ENCODE peak calls at places on chromosomes 6 and 20, in six cellular contexts. X is GM12878, O is upper lobe of left lung, P is A549, A is K562, G is HepG2. S is an unnamed sample. For H3K4me1, the result is how much of the 10 kb centered on the place peaks cover.

GRCh38 chr6:37106982-37107453 is 62.9 kb upstream of the PIM1 start:
- ATAC-seq in X (no peak), O (no peak), P (no peak), A (no peak), G (no peak), S (no peak)

GRCh38 chr6:114997813-114998292 is 655.0 kb upstream of the HS3ST5 start:
- ATAC-seq in X (peak), O (no peak), P (no peak), A (no peak), G (no peak), S (no peak)

GRCh38 chr6:111757342-111757741 is 115.9 kb downstream of the FYN start:
- ATAC-seq in X (no peak), O (no peak), P (no peak), A (no peak), G (no peak), S (peak)

GRCh38 chr6:29791786-29792122 is 35.9 kb upstream of the HLA-G start:
- ATAC-seq in X (no peak), O (peak), P (no peak), A (no peak), G (no peak), S (peak)

GRCh38 chr6:111850288-111850937 is 22.8 kb downstream of the FYN start:
- ATAC-seq in X (peak), O (peak), P (no peak), A (no peak), G (no peak), S (no peak)

GRCh38 chr20:25315418-25316210 is 67.7 kb downstream of the PYGB start:
- ATAC-seq in X (no peak), O (no peak), P (peak), A (no peak), G (no peak), S (no peak)

GRCh38 chr6:36098920-36099647 is 31.2 kb upstream of the MAPK13 start:
- ATAC-seq in X (no peak), O (no peak), P (no peak), A (peak), G (no peak), S (no peak)

GRCh38 chr6:67131827-67132226 is 1424.8 kb upstream of the EYS start:
- ATAC-seq in X (no peak), O (no peak), P (no peak), A (no peak), G (no peak), S (no peak)

GRCh38 chr6:73523434-73524123 is 2.7 kb upstream of the EEF1A1 start:
- ATAC-seq in X (peak), O (peak), P (peak), A (peak), G (peak), S (no peak)

GRCh38 chr20:18225652-18226051 is 62.7 kb upstream of the ZNF133 start:
- ATAC-seq in X (no peak), O (no peak), P (no peak), A (no peak), G (no peak), S (no peak)

GRCh38 chr20:31988430-31989015 is 20.6 kb downstream of the XKR7 start:
- ATAC-seq in X (no peak), O (no peak), P (no peak), A (no peak), G (no peak), S (no peak)

GRCh38 chr20:51340451-51340840 is 202.1 kb downstream of the NFATC2 start:
- ATAC-seq in X (peak), O (no peak), P (no peak), A (peak), G (no peak), S (no peak)

GRCh38 chr6:40901322-40902055 is 137.5 kb downstream of the UNC5CL start:
- ATAC-seq in X (no peak), O (no peak), P (no peak), A (no peak), G (no peak), S (no peak)

GRCh38 chr6:159908940-159909339 is 18.2 kb downstream of the MAS1 start:
- ATAC-seq in X (no peak), O (no peak), P (no peak), A (no peak), G (no peak), S (no peak)

GRCh38 chr6:107820571-107821261 is 3.4 kb downstream of the SCML4 start:
- ATAC-seq in X (no peak), O (peak), P (no peak), A (no peak), G (no peak), S (no peak)

GRCh38 chr20:57392512-57393271 is 1.5 kb downstream of the RBM38 start:
- ATAC-seq in X (peak), O (no peak), P (no peak), A (no peak), G (no peak), S (no peak)

GRCh38 chr20:50510706-50511401 is 671 bp downstream of the PTPN1 start:
- ATAC-seq in X (peak), O (peak), P (no peak), A (peak), G (peak), S (no peak)

GRCh38 chr6:131638013-131638412 is 911 bp downstream of the ENPP3 start:
- ATAC-seq in X (no peak), O (no peak), P (no peak), A (peak), G (no peak), S (no peak)

GRCh38 chr6:136921936-136922679 is at the start of gene SLC35D3:
- ATAC-seq in X (peak), O (peak), P (peak), A (no peak), G (peak), S (peak)

GRCh38 chr20:21609221-21609620 is 95.4 kb upstream of the NKX2-2 start:
- ATAC-seq in X (no peak), O (no peak), P (no peak), A (no peak), G (no peak), S (no peak)

GRCh38 chr6:41970436-41970846 is 28.8 kb upstream of the CCND3 start:
- ATAC-seq in X (no peak), O (peak), P (peak), A (no peak), G (no peak), S (peak)

GRCh38 chr6:139184050-139184826 is 49.4 kb downstream of the HECA start:
- ATAC-seq in X (no peak), O (no peak), P (no peak), A (no peak), G (no peak), S (no peak)

GRCh38 chr20:544153-544725 is 649 bp upstream of the CSNK2A1 start:
- ATAC-seq in X (no peak), O (no peak), P (no peak), A (no peak), G (no peak), S (no peak)

GRCh38 chr20:9093203-9093962 is 24.5 kb downstream of the PLCB4 start:
- ATAC-seq in X (no peak), O (no peak), P (no peak), A (no peak), G (no peak), S (peak)

GRCh38 chr20:49835031-49835430 is 22.4 kb downstream of the SLC9A8 start:
- ATAC-seq in X (no peak), O (no peak), P (no peak), A (no peak), G (no peak), S (no peak)

GRCh38 chr6:11427827-11428245 is 109.7 kb upstream of the TMEM170B start:
- ATAC-seq in X (no peak), O (no peak), P (no peak), A (no peak), G (peak), S (no peak)

GRCh38 chr20:10306440-10307358 is 88.1 kb downstream of the SNAP25 start:
- ATAC-seq in X (no peak), O (peak), P (no peak), A (no peak), G (no peak), S (no peak)

GRCh38 chr20:38536310-38536709 is 44.7 kb upstream of the ADIG start:
- ATAC-seq in X (no peak), O (no peak), P (no peak), A (no peak), G (no peak), S (no peak)

GRCh38 chr6:142207265-142207877 is 60.3 kb downstream of the VTA1 start:
- ATAC-seq in X (peak), O (peak), P (no peak), A (peak), G (peak), S (no peak)

GRCh38 chr20:3340443-3340842 is 67.0 kb downstream of the DNAAF9 start:
- ATAC-seq in X (no peak), O (peak), P (no peak), A (no peak), G (no peak), S (peak)

GRCh38 chr20:41734506-41734945 is 116.3 kb upstream of the CHD6 start:
- ATAC-seq in X (peak), O (peak), P (peak), A (peak), G (peak), S (no peak)

GRCh38 chr6:108114861-108115597 is 40.5 kb upstream of the OSTM1 start:
- ATAC-seq in X (no peak), O (peak), P (peak), A (no peak), G (no peak), S (no peak)

GRCh38 chr6:120564779-120565178 is 769.5 kb downstream of the TBC1D32 start:
- ATAC-seq in X (no peak), O (no peak), P (no peak), A (no peak), G (no peak), S (no peak)

GRCh38 chr6:33732385-33732784 is 14.3 kb downstream of the IP6K3 start:
- ATAC-seq in X (no peak), O (no peak), P (no peak), A (no peak), G (peak), S (no peak)

GRCh38 chr20:60800185-60800584 is 451.9 kb upstream of the CDH4 start:
- ATAC-seq in X (no peak), O (no peak), P (no peak), A (no peak), G (no peak), S (no peak)

GRCh38 chr6:127813682-127814027 is 87.2 kb downstream of the THEMIS start:
- ATAC-seq in X (no peak), O (no peak), P (no peak), A (no peak), G (no peak), S (no peak)

GRCh38 chr6:34919651-34920050 is 30.6 kb downstream of the ANKS1A start:
- ATAC-seq in X (no peak), O (no peak), P (no peak), A (no peak), G (no peak), S (peak)

GRCh38 chr20:25493137-25493536 is 85.7 kb downstream of the GINS1 start:
- ATAC-seq in X (no peak), O (no peak), P (no peak), A (no peak), G (no peak), S (no peak)

GRCh38 chr6:68108243-68108835 is 526.7 kb upstream of the ADGRB3 start:
- ATAC-seq in X (peak), O (no peak), P (no peak), A (peak), G (no peak), S (no peak)

GRCh38 chr6:125046107-125046925 is 84.1 kb downstream of the RNF217 start:
- ATAC-seq in X (no peak), O (no peak), P (no peak), A (peak), G (no peak), S (no peak)

GRCh38 chr6:125050663-125051318 is 88.6 kb downstream of the RNF217 start:
- ATAC-seq in X (no peak), O (no peak), P (no peak), A (peak), G (no peak), S (no peak)

GRCh38 chr6:125044667-125045066 is 82.4 kb downstream of the RNF217 start:
- ATAC-seq in X (no peak), O (no peak), P (no peak), A (no peak), G (no peak), S (no peak)

GRCh38 chr6:125044066-125044465 is 81.8 kb downstream of the RNF217 start:
- ATAC-seq in X (no peak), O (no peak), P (no peak), A (no peak), G (no peak), S (no peak)

DNA sequence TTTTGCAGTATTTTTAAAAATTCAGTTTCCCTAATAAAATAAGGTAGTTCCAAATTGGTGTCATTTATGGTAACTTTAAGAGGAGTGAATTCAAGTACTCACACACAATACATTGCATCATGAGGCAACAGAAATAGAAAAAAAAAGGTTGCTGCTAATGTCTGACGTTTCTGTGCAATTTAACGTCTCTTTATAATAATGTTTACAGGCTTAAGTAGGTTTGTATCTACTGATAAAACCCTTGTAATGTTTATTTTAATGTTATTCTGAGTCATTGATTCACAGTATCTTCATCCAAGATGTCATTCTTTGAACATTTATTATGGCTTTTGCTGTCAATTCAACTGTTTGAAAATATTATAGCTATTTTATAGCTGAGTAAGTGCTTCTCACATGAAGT is 86.0 kb downstream of the RNF217 start:
- ATAC-seq in X (no peak), O (no peak), P (no peak), A (no peak), G (no peak), S (no peak)
- H3K4me1 ChIP-seq in X (under half), O (under half), P (under half), A (under half), G (under half), S (under half)

GRCh38 chr6:609905-610304 is 47.0 kb downstream of the HUS1B start:
- ATAC-seq in X (no peak), O (no peak), P (no peak), A (no peak), G (no peak), S (no peak)
- TF ChIP-seq EP300 in X (no peak), O (no peak), P (no peak), A (no peak), G (no peak), S (no peak)

DNA sequence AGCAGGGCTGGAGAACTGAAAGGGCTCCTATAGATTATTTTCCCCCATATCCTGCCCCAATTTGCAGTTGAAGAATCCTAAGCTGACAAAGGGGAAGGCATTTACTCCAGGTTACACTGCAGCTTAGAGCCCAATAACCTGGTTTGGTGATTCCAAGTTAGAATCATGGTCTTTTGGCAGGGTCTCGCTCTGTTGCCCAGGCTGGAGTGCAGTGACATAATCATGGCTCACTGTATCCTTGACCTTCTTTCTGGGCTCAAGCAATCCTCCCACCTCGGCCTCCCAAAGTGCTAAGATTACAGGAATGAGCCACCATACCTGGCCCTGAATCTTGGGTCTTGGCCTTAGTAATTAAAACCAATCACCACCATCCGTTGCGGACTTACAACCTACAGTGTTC is 1.0 kb upstream of the MMP9 start:
- ATAC-seq in X (no peak), O (no peak), P (no peak), A (no peak), G (no peak), S (no peak)
- H3K4me1 ChIP-seq in X (under half), O (under half), P (under half), A (under half), G (under half), S (under half)

GRCh38 chr6:14210663-14211595 is 93.4 kb downstream of the CD83 start:
- ATAC-seq in X (peak), O (peak), P (peak), A (peak), G (peak), S (peak)
- TF ChIP-seq EP300 in X (no peak), O (no peak), P (no peak), A (no peak), G (peak), S (no peak)

GRCh38 chr6:87183687-87184086 is 28.3 kb downstream of the ZNF292 start:
- ATAC-seq in X (peak), O (no peak), P (no peak), A (no peak), G (no peak), S (no peak)
- H3K4me1 ChIP-seq in X (under half), O (under half), P (under half), A (under half), G (under half), S (under half)

S was measured in gastroesophageal sphincter.